ENCODE peak calls at places on chromosome 4, in five cellular contexts. B is WTC11, J is A549, X is K562, E is SK-N-SH. Z is an unnamed sample.

GRCh38 chr4:54228064-54228527 is 997 bp upstream of the PDGFRA start:
- DNase-seq in E (peak), B (peak), J (peak), X (peak), Z (peak)

GRCh38 chr4:26412381-26413372 is 77.6 kb downstream of the CCKAR start:
- DNase-seq in E (no peak), J (no peak), B (no peak), X (no peak), Z (no peak)

GRCh38 chr4:128060620-128061565 is at the start of gene LARP1B:
- DNase-seq in E (peak), X (peak), B (peak), J (peak), Z (peak)

GRCh38 chr4:121278811-121279368 is 101.9 kb downstream of the QRFPR start:
- DNase-seq in B (no peak), E (no peak), J (no peak), X (no peak), Z (no peak)

GRCh38 chr4:59571805-59572430 is 1628.2 kb upstream of the ADGRL3 start:
- DNase-seq in B (no peak), X (no peak), E (no peak), J (no peak), Z (no peak)

GRCh38 chr4:157014621-157015591 is 43.3 kb upstream of the PDGFC start:
- DNase-seq in E (no peak), B (peak), J (no peak), X (no peak), Z (no peak)

GRCh38 chr4:57374866-57375595 is 264.8 kb upstream of the IGFBP7 start:
- DNase-seq in J (no peak), X (no peak), E (no peak), B (no peak), Z (no peak)

GRCh38 chr4:121375262-121375661 is 5.6 kb downstream of the QRFPR start:
- DNase-seq in J (no peak), E (no peak), B (no peak), X (no peak), Z (no peak)

GRCh38 chr4:120085705-120086104 is 19.1 kb upstream of the MAD2L1 start:
- DNase-seq in E (no peak), J (no peak), X (no peak), B (no peak), Z (no peak)

GRCh38 chr4:61520688-61521160 is 320.6 kb downstream of the ADGRL3 start:
- DNase-seq in B (no peak), J (no peak), E (no peak), X (no peak), Z (no peak)

DNA sequence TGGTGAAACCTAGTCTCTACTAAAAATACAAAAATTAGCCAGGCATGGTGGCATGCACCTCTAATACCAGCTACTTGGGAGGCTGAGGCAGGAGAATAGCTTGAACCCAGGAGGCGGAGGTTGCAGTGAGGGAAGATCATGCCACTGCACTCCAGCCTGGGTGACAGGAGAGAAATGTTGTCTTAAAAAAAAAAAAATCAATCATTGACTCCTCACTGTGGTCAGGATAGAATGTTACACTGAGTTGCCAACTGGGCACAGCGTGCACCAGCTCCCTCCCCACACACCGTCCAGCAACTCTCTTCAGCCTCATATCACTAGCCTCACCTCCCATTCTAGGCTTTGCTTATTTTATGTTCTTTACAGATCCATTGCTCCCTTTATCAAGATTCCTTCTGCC is 79.5 kb downstream of the CHRNA9 start:
- DNase-seq in X (no peak), E (no peak), J (no peak), B (no peak), Z (no peak)
- TF ChIP-seq MAX in X (no peak), E (no peak), J (no peak), B (no peak), Z (no peak)

DNA sequence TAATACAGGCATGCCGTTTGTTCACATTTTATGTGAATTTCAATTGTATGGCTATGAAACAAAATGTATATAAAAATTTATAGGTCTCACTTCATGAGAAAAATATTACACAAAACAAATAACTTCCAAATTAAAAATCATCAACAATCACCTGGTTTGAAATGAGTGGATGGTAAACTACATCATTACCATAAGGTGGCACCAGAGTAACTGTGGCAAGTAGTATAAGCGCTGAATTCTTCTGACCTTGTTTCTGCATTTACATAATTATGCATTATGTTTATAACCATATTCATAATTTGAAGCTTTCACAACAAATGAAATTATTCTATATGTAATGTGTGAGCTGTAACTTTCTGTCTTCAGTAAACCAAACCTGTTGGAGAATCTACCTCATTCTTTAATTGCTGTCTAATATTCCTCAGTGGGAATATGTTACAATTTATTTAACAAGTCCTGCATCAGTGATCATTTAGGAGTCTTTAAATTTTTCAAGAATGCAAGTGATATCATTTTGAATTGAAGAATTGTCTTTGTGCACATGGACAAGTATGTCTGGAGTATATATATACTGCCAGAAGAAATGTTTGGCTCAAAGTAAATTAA is 55.2 kb downstream of the MMRN1 start:
- DNase-seq in E (peak), J (peak), X (no peak), B (no peak), Z (peak)
- TF ChIP-seq CTCF in E (peak), J (peak), X (no peak), B (no peak), Z (no peak)

GRCh38 chr4:182206266-182206665 is 36.9 kb upstream of the TENM3 start:
- DNase-seq in E (no peak), X (no peak), B (no peak), J (no peak), Z (no peak)

GRCh38 chr4:182205293-182205692 is 37.9 kb upstream of the TENM3 start:
- DNase-seq in E (no peak), X (no peak), B (no peak), J (no peak), Z (no peak)

GRCh38 chr4:182206916-182207315 is 36.3 kb upstream of the TENM3 start:
- DNase-seq in B (no peak), E (no peak), X (no peak), J (no peak), Z (no peak)

GRCh38 chr4:182208651-182209050 is 34.6 kb upstream of the TENM3 start:
- DNase-seq in J (no peak), X (no peak), B (no peak), E (no peak), Z (no peak)

GRCh38 chr4:182207806-182208483 is 35.3 kb upstream of the TENM3 start:
- DNase-seq in X (no peak), J (peak), B (no peak), E (no peak), Z (no peak)
- TF ChIP-seq MAX in X (no peak), J (no peak), B (no peak), E (no peak), Z (no peak)

DNA sequence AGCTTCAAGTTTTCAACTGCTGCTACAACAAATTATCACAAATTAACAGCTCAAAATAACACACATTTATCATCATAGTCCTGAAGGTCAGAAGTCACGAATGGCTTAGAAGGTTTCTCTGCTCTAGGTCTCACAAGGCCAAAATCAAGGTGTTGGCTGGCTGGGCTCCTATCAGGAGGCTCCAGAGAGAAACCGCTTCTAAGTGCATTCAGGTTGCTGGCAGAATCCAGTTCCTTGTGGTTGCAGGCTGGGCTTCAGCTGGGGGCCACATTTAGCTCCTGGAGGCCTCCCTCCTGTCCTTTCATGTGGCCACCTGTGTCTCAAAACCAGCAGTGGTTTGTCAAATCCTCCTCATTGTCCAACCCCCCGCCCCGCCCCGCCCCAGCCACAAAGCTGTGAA is 15.4 kb downstream of the MRFAP1 start:
- DNase-seq in E (no peak), J (no peak), X (peak), B (no peak), Z (no peak)
- TF ChIP-seq CTCF in E (no peak), J (no peak), X (no peak), B (no peak), Z (no peak)

GRCh38 chr4:656651-657337 is 17.3 kb downstream of the ATP5ME start:
- DNase-seq in J (no peak), E (peak), B (no peak), X (no peak), Z (no peak)

GRCh38 chr4:655735-656151 is 18.3 kb downstream of the ATP5ME start:
- DNase-seq in X (no peak), J (no peak), B (no peak), E (no peak), Z (no peak)

GRCh38 chr4:658681-659667 is 15.1 kb downstream of the ATP5ME start:
- DNase-seq in B (no peak), X (no peak), E (no peak), J (no peak), Z (no peak)

GRCh38 chr4:658031-658667 is 15.9 kb downstream of the ATP5ME start:
- DNase-seq in J (no peak), E (no peak), B (no peak), X (no peak), Z (no peak)

GRCh38 chr4:657338-658030 is 16.6 kb downstream of the ATP5ME start:
- DNase-seq in J (no peak), X (no peak), E (no peak), B (no peak), Z (no peak)
- TF ChIP-seq MAX in J (no peak), X (no peak), E (no peak), B (no peak), Z (no peak)

GRCh38 chr4:99683913-99684312 is 26.3 kb upstream of the C4orf54 start:
- DNase-seq in X (no peak), J (no peak), B (no peak), E (no peak), Z (no peak)

GRCh38 chr4:99677161-99677560 is 19.5 kb upstream of the C4orf54 start:
- DNase-seq in B (no peak), J (peak), X (no peak), E (no peak), Z (no peak)

GRCh38 chr4:99679976-99680375 is 22.3 kb upstream of the C4orf54 start:
- DNase-seq in X (no peak), J (no peak), E (no peak), B (no peak), Z (no peak)

DNA sequence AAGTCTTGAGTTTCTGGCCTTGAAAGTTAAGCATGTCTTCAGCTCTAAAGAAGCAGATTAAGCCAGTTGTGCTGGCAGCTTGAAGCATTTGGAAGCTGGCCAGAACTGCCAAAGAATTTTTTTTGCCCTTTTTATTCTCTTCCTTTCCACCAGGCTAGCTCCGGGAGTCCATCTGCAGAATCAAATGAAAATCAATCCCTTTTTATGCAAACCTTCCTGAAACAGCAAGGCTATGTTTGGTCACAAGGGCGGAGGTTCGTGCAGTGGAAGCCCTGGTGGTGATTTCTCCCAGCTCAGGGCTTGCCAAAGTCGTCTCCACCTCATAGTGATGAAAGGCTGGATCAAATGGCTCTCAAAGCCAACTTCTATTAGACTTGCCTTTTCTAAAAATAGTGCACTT is 21.6 kb upstream of the C4orf54 start:
- DNase-seq in X (no peak), E (no peak), J (no peak), B (no peak), Z (no peak)
- TF ChIP-seq CTCF in X (no peak), E (no peak), J (no peak), B (no peak), Z (no peak)

DNA sequence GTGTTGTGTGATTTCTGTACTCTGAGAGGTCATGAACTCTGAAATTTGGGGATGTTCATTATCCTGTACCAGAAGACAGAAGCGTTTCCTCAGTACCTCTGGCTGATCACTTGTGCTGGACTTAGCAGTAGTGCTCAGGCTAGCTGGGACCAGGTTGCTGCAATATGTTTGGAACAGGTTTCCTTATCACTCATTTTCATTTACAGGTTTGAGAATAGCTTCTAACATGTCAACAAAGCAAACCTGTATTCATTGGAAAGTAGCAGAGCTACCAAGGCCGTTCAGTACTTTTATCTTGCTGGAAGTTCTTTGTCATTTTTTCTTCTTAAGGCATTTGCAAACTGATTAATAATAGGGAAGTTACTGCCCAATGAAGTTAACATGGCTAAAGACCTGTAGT is 242.9 kb upstream of the ANKRD50 start:
- DNase-seq in X (no peak), J (no peak), B (no peak), E (no peak), Z (no peak)
- TF ChIP-seq MAX in X (no peak), J (no peak), B (no peak), E (no peak), Z (no peak)

DNA sequence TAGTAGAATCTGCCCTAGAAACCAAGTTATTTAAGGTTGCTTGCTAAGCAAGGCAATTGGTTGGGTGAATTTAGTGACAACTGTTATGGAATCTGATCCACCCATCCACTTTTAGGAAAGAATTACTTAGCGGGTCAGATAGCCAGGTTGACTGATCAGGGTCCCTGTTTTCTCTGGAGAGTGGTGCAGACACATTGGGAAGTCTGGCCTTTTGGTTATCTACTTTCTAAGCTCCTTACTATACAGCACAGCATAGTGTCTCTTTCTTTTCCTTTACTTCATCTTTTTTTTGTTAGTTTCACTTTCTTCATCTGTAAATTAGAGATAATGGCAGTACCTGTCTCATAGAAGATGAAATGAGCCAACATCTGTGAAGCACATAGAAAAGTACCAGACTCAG is 7.4 kb downstream of the HERC3 start:
- DNase-seq in X (no peak), J (no peak), B (no peak), E (no peak), Z (no peak)
- TF ChIP-seq CTCF in X (no peak), J (no peak), B (no peak), E (no peak), Z (no peak)

DNA sequence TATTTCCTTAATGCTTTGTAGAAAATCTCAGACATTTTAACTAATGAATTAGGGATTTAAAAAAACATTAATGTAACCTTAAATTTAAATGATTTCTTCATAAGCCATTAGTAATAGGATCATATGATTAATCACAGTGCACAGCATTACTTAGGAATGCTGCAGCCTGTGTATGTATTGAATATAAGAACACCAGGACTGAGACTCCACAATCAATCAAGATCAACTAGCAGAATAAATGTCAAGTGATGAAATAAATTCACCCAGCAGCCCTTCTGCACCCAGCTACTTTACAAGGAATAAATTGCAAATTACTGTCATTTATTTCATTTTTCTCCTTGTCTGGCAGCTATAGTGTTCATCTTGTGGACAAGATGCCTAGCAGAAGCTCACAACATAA is 46.5 kb downstream of the NEIL3 start:
- DNase-seq in J (no peak), X (no peak), E (no peak), B (no peak), Z (no peak)
- TF ChIP-seq MAX in J (no peak), X (no peak), E (no peak), B (no peak), Z (no peak)

Z was measured in NB4.